ENCODE peak calls at places on chromosome 10, in five cellular contexts. One of them, this sample, is unnamed.

GRCh38 chr10:127990846-127991542 is 84.1 kb downstream of the PTPRE start:
- DNase-seq in aorta: no peak
- DNase-seq in stomach: no peak
- DNase-seq in Peyer's patch: no peak
- DNase-seq in suprapubic skin: no peak
- DNase-seq in this sample: peak

GRCh38 chr10:104104926-104105325 is 17.0 kb upstream of the SFR1 start:
- DNase-seq in aorta: no peak
- DNase-seq in stomach: no peak
- DNase-seq in Peyer's patch: no peak
- DNase-seq in suprapubic skin: no peak
- DNase-seq in this sample: peak

GRCh38 chr10:125159932-125160855 is at the start of gene CTBP2:
- DNase-seq in aorta: peak
- DNase-seq in stomach: peak
- DNase-seq in Peyer's patch: peak
- DNase-seq in suprapubic skin: peak
- DNase-seq in this sample: no peak

GRCh38 chr10:120582753-120583152 is 125.7 kb downstream of the PLPP4 start:
- DNase-seq in aorta: no peak
- DNase-seq in stomach: no peak
- DNase-seq in Peyer's patch: no peak
- DNase-seq in suprapubic skin: no peak
- DNase-seq in this sample: no peak

GRCh38 chr10:124560377-124560776 is 98.8 kb downstream of the LHPP start:
- DNase-seq in aorta: peak
- DNase-seq in stomach: no peak
- DNase-seq in Peyer's patch: no peak
- DNase-seq in suprapubic skin: no peak
- DNase-seq in this sample: no peak

GRCh38 chr10:69318997-69319727 is 40.9 kb downstream of the HK1 start:
- DNase-seq in aorta: peak
- DNase-seq in stomach: peak
- DNase-seq in Peyer's patch: peak
- DNase-seq in suprapubic skin: peak
- DNase-seq in this sample: no peak

GRCh38 chr10:96714031-96714590 is 6.2 kb downstream of the PIK3AP1 start:
- DNase-seq in aorta: no peak
- DNase-seq in stomach: no peak
- DNase-seq in Peyer's patch: no peak
- DNase-seq in suprapubic skin: no peak
- DNase-seq in this sample: peak

GRCh38 chr10:24723788-24724380 is at the start of gene ARHGAP21:
- DNase-seq in aorta: peak
- DNase-seq in stomach: peak
- DNase-seq in Peyer's patch: peak
- DNase-seq in suprapubic skin: peak
- DNase-seq in this sample: no peak

GRCh38 chr10:56139405-56139804 is 221.7 kb downstream of the ZWINT start:
- DNase-seq in aorta: no peak
- DNase-seq in stomach: no peak
- DNase-seq in Peyer's patch: no peak
- DNase-seq in suprapubic skin: no peak
- DNase-seq in this sample: no peak

GRCh38 chr10:116417821-116418220 is 9.8 kb upstream of the PNLIPRP3 start:
- DNase-seq in aorta: no peak
- DNase-seq in stomach: no peak
- DNase-seq in Peyer's patch: no peak
- DNase-seq in suprapubic skin: no peak
- DNase-seq in this sample: no peak

GRCh38 chr10:94279835-94280709 is 82.7 kb downstream of the NOC3L start:
- DNase-seq in aorta: peak
- DNase-seq in stomach: peak
- DNase-seq in Peyer's patch: peak
- DNase-seq in suprapubic skin: no peak
- DNase-seq in this sample: no peak

GRCh38 chr10:3926268-3926667 is 141.3 kb upstream of the KLF6 start:
- DNase-seq in aorta: no peak
- DNase-seq in stomach: no peak
- DNase-seq in Peyer's patch: no peak
- DNase-seq in suprapubic skin: no peak
- DNase-seq in this sample: no peak

GRCh38 chr10:45373783-45374450 is at the start of gene ALOX5:
- DNase-seq in aorta: peak
- DNase-seq in stomach: peak
- DNase-seq in Peyer's patch: peak
- DNase-seq in suprapubic skin: no peak
- DNase-seq in this sample: no peak

GRCh38 chr10:71505366-71505760 is 108.6 kb downstream of the CDH23 start:
- DNase-seq in aorta: no peak
- DNase-seq in stomach: no peak
- DNase-seq in Peyer's patch: no peak
- DNase-seq in suprapubic skin: no peak
- DNase-seq in this sample: no peak

GRCh38 chr10:133201151-133201947 is 28.7 kb upstream of the UTF1 start:
- DNase-seq in aorta: no peak
- DNase-seq in stomach: no peak
- DNase-seq in Peyer's patch: no peak
- DNase-seq in suprapubic skin: no peak
- DNase-seq in this sample: no peak

GRCh38 chr10:127392351-127393235 is 156.5 kb upstream of the NPS start:
- DNase-seq in aorta: peak
- DNase-seq in stomach: no peak
- DNase-seq in Peyer's patch: no peak
- DNase-seq in suprapubic skin: no peak
- DNase-seq in this sample: no peak

GRCh38 chr10:100519321-100520051 is at the start of gene SEC31B:
- DNase-seq in aorta: peak
- DNase-seq in stomach: peak
- DNase-seq in Peyer's patch: no peak
- DNase-seq in suprapubic skin: no peak
- DNase-seq in this sample: no peak

GRCh38 chr10:49334993-49335972 is 36.3 kb downstream of the C10orf71 start:
- DNase-seq in aorta: no peak
- DNase-seq in stomach: no peak
- DNase-seq in Peyer's patch: no peak
- DNase-seq in suprapubic skin: no peak
- DNase-seq in this sample: no peak

GRCh38 chr10:120398180-120398579 is 58.8 kb upstream of the PLPP4 start:
- DNase-seq in aorta: no peak
- DNase-seq in stomach: no peak
- DNase-seq in Peyer's patch: no peak
- DNase-seq in suprapubic skin: no peak
- DNase-seq in this sample: no peak

GRCh38 chr10:52316500-52316899 is 2.4 kb downstream of the DKK1 start:
- DNase-seq in aorta: no peak
- DNase-seq in stomach: no peak
- DNase-seq in Peyer's patch: no peak
- DNase-seq in suprapubic skin: no peak
- DNase-seq in this sample: no peak

DNA sequence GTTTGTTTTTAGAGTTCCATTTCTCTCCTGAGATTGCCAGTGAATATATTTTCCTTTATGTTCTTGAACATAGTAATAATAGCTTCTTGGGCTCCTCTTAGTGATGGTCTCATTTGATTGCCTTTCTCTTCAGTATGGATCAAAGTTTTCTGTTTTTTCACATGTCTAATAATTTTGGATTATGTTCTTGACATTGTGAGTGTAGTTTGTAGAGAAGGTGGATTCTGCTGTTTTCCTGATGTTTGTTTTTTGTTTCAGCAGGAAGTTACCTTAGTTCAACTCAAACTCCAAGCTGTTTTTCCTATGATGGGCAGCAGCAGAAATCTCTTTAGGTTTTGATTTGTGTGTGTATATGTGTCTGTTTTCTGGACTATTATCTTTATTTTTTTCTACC is 43.8 kb downstream of the TAF3 start:
- DNase-seq in aorta: no peak
- DNase-seq in stomach: no peak
- DNase-seq in Peyer's patch: no peak
- DNase-seq in suprapubic skin: no peak
- DNase-seq in this sample: no peak
- H3K27ac ChIP-seq in aorta: no peak
- H3K27ac ChIP-seq in stomach: no peak
- H3K27ac ChIP-seq in Peyer's patch: no peak
- H3K27ac ChIP-seq in suprapubic skin: no peak
- H3K27ac ChIP-seq in this sample: no peak

DNA sequence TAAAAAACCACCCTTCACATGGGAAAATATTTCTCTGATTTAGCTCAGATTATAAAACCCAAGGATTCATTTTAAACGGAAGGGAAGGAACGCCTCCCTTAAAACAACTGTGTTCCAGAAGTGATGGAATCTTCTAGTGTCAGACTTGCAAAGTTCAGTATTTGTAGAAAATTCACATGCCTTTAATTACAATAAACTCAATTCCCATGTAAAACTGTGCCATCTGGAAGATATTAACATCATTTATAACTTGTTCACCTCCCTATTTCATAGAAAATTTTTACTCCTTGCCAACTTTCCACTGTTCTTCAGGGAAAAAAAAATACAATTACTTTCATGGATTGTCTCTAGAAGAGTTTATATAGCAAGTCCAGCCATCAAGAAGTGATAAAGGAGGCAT is 54.2 kb downstream of the NRP1 start:
- DNase-seq in aorta: no peak
- DNase-seq in stomach: no peak
- DNase-seq in Peyer's patch: no peak
- DNase-seq in suprapubic skin: no peak
- DNase-seq in this sample: no peak
- H3K27ac ChIP-seq in aorta: no peak
- H3K27ac ChIP-seq in stomach: no peak
- H3K27ac ChIP-seq in Peyer's patch: no peak
- H3K27ac ChIP-seq in suprapubic skin: no peak
- H3K27ac ChIP-seq in this sample: no peak

GRCh38 chr10:43997330-43997729 is 348.6 kb upstream of the ZNF32 start:
- DNase-seq in aorta: no peak
- DNase-seq in stomach: no peak
- DNase-seq in Peyer's patch: no peak
- DNase-seq in suprapubic skin: no peak
- DNase-seq in this sample: no peak

GRCh38 chr10:43994539-43994938 is 345.9 kb upstream of the ZNF32 start:
- DNase-seq in aorta: no peak
- DNase-seq in stomach: no peak
- DNase-seq in Peyer's patch: no peak
- DNase-seq in suprapubic skin: no peak
- DNase-seq in this sample: no peak

DNA sequence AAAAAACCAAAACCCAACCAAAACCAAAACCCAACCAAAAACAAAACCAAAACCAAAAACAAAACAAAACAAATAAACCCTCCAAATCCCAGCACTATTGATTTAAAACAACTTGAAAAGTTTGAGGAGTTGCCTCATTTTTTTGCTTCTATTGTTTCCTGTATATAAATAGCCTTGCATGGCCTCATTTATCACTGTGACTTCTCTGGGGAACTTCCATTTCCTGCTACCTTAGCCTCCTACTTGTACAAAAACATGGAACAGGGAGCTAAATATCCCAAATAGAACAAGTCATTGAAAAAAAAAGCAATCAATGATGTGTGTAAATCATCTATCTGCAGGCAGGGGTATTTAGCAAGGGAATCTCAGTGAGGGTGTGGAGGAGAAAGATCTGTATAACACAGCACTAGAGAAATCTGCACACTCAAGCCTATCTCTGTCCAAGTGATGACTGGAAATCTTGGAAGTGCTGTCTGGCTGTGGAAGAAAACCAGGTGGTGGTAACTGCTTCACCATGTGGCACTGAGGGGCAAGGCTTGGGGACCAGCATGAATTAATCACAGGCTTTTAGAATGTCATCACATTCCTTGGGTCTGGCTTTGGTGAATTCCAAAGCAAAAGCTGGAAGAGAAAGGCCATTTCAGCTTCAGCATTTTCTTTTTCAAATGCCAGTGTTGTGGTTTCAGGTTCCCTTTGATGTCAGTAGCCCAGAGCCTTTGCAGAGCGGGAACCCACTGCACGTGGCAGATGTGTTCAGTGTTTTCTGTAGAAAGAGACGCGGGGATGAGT is 349.5 kb upstream of the ZNF32 start:
- DNase-seq in aorta: no peak
- DNase-seq in stomach: no peak
- DNase-seq in Peyer's patch: no peak
- DNase-seq in suprapubic skin: no peak
- DNase-seq in this sample: no peak
- H3K27ac ChIP-seq in aorta: no peak
- H3K27ac ChIP-seq in stomach: no peak
- H3K27ac ChIP-seq in Peyer's patch: no peak
- H3K27ac ChIP-seq in suprapubic skin: no peak
- H3K27ac ChIP-seq in this sample: no peak

GRCh38 chr10:33116293-33116697 is 158.3 kb upstream of the ITGB1 start:
- DNase-seq in aorta: peak
- DNase-seq in stomach: no peak
- DNase-seq in Peyer's patch: no peak
- DNase-seq in suprapubic skin: no peak
- DNase-seq in this sample: no peak
- H3K27ac ChIP-seq in aorta: no peak
- H3K27ac ChIP-seq in stomach: no peak
- H3K27ac ChIP-seq in Peyer's patch: no peak
- H3K27ac ChIP-seq in suprapubic skin: no peak
- H3K27ac ChIP-seq in this sample: no peak

GRCh38 chr10:101969496-101969895 is 86.5 kb downstream of the ARMH3 start:
- DNase-seq in aorta: no peak
- DNase-seq in stomach: no peak
- DNase-seq in Peyer's patch: no peak
- DNase-seq in suprapubic skin: no peak
- DNase-seq in this sample: no peak

GRCh38 chr10:101968286-101968685 is 87.7 kb downstream of the ARMH3 start:
- DNase-seq in aorta: no peak
- DNase-seq in stomach: no peak
- DNase-seq in Peyer's patch: no peak
- DNase-seq in suprapubic skin: no peak
- DNase-seq in this sample: no peak

GRCh38 chr10:101974091-101974799 is 81.7 kb downstream of the ARMH3 start:
- DNase-seq in aorta: no peak
- DNase-seq in stomach: no peak
- DNase-seq in Peyer's patch: no peak
- DNase-seq in suprapubic skin: no peak
- DNase-seq in this sample: no peak

GRCh38 chr10:101968910-101969321 is 87.1 kb downstream of the ARMH3 start:
- DNase-seq in aorta: no peak
- DNase-seq in stomach: no peak
- DNase-seq in Peyer's patch: no peak
- DNase-seq in suprapubic skin: no peak
- DNase-seq in this sample: no peak

GRCh38 chr10:101972761-101973160 is 83.2 kb downstream of the ARMH3 start:
- DNase-seq in aorta: no peak
- DNase-seq in stomach: no peak
- DNase-seq in Peyer's patch: no peak
- DNase-seq in suprapubic skin: no peak
- DNase-seq in this sample: no peak
- H3K27ac ChIP-seq in aorta: no peak
- H3K27ac ChIP-seq in stomach: no peak
- H3K27ac ChIP-seq in Peyer's patch: peak
- H3K27ac ChIP-seq in suprapubic skin: no peak
- H3K27ac ChIP-seq in this sample: no peak

This sample was measured in epithelial cell of prostate.